ENCODE peak calls at places on chromosomes 11 and 22, in eight cellular contexts. A is HEK293T; Z is RWPE1; N is EL; D is dorsolateral prefrontal cortex; J is activated T-helper 2 cell treated with anti-CD3 and anti-CD28 coated beads, Interferon-gamma antibody, Interleukin-2, Interleukin-4, amounts not matched to agents 10 μg/mL and 5 μg/mL and 100 μg/mL, durations not matched to agents 14 hours and 24 hours and 36 hours; Y is GM04504; T is prostate gland. F is an unnamed sample.

GRCh38 chr22:47384977-47385376 is 622.5 kb downstream of the TBC1D22A start:
- DNase-seq in A (no peak), J (no peak), Z (no peak), Y (no peak), N (no peak), T (no peak), D (peak; percentile 13), F (no peak)

GRCh38 chr11:110242188-110242587 is 54.2 kb downstream of the RDX start:
- DNase-seq in A (no peak), N (no peak), D (no peak), Z (no peak), T (no peak), Y (no peak), J (no peak), F (no peak)

GRCh38 chr11:123696183-123696582 is 41.8 kb upstream of the SCN3B start:
- DNase-seq in Y (no peak), J (no peak), Z (no peak), N (no peak), D (no peak), T (no peak), A (no peak), F (no peak)

GRCh38 chr11:64619811-64620285 is 28.8 kb downstream of the SLC22A12 start:
- DNase-seq in N (peak; percentile 63), J (no peak), T (no peak), D (no peak), Z (no peak), A (peak; percentile 33), Y (no peak), F (no peak)

GRCh38 chr11:94897330-94897768 is 76.0 kb downstream of the CWC15 start:
- DNase-seq in Z (peak; percentile 48), D (no peak), J (no peak), N (peak; percentile 46), Y (no peak), A (peak; percentile 53), T (peak; percentile 23), F (peak; percentile 11)

GRCh38 chr22:29531419-29531818 is 22.1 kb downstream of the THOC5 start:
- DNase-seq in Y (no peak), Z (no peak), D (no peak), T (no peak), A (no peak), N (no peak), J (no peak), F (no peak)

GRCh38 chr11:117663826-117664225 is 133.2 kb downstream of the DSCAML1 start:
- DNase-seq in Z (no peak), Y (no peak), N (no peak), D (no peak), T (no peak), J (no peak), A (no peak), F (peak; percentile 74)

GRCh38 chr22:41237707-41238569 is 2.8 kb downstream of the CHADL start:
- DNase-seq in D (no peak), Z (peak; percentile 42), A (no peak), J (peak; percentile 77), Y (no peak), N (peak; percentile 57), T (peak; percentile 75), F (peak; percentile 55)

GRCh38 chr11:134500621-134501020 is 88.6 kb upstream of the B3GAT1 start:
- DNase-seq in N (no peak), D (no peak), J (no peak), T (no peak), Y (no peak), Z (no peak), A (no peak), F (no peak)

GRCh38 chr11:124474079-124474478 is 28.6 kb upstream of the OR8B8 start:
- DNase-seq in J (no peak), T (no peak), Z (no peak), D (no peak), A (no peak), N (no peak), Y (no peak), F (no peak)

GRCh38 chr22:39209756-39210155 is 35.0 kb downstream of the PDGFB start:
- DNase-seq in Y (no peak), T (no peak), A (no peak), N (no peak), J (no peak), D (peak; percentile 36), Z (no peak), F (no peak)

GRCh38 chr11:7648264-7648663 is 25.0 kb downstream of the CYB5R2 start:
- DNase-seq in N (no peak), Y (no peak), J (no peak), D (no peak), T (no peak), A (no peak), Z (no peak), F (no peak)

GRCh38 chr22:17629646-17630045 is 1.1 kb upstream of the ATP6V1E1 start:
- DNase-seq in J (no peak), N (no peak), A (no peak), Y (no peak), D (no peak), Z (no peak), T (no peak), F (no peak)

GRCh38 chr11:44312876-44313275 is 2.9 kb upstream of the ALX4 start:
- DNase-seq in T (no peak), A (no peak), D (no peak), J (no peak), N (no peak), Z (no peak), Y (no peak), F (no peak)

GRCh38 chr11:119518746-119519382 is 95.9 kb upstream of the THY1 start:
- DNase-seq in D (no peak), Y (no peak), T (no peak), Z (peak; percentile 52), N (peak; percentile 21), A (peak; percentile 22), J (no peak), F (no peak)

GRCh38 chr22:42080287-42080686 is 787 bp downstream of the SMDT1 start:
- DNase-seq in D (no peak), A (peak; percentile 28), Z (no peak), J (no peak), T (peak; percentile 52), N (peak; percentile 59), Y (no peak), F (no peak)

GRCh38 chr22:41048791-41049717 is 43.3 kb upstream of the EP300 start:
- DNase-seq in A (peak; percentile 65), D (no peak), Z (no peak), J (no peak), Y (peak; percentile 62), N (peak; percentile 92), T (peak; percentile 36), F (no peak)

GRCh38 chr11:78711732-78712131 is 137.1 kb upstream of the NARS2 start:
- DNase-seq in J (no peak), N (no peak), A (no peak), T (no peak), Y (no peak), D (no peak), Z (no peak), F (no peak)

GRCh38 chr22:50225200-50225969 is 19.4 kb downstream of the TUBGCP6 start:
- DNase-seq in T (no peak), J (no peak), Z (no peak), D (no peak), Y (no peak), N (no peak), A (no peak), F (no peak)

GRCh38 chr22:39622881-39623367 is 52.4 kb downstream of the CACNA1I start:
- DNase-seq in D (no peak), N (peak; percentile 28), T (no peak), A (peak; percentile 85), Y (no peak), J (peak; percentile 39), Z (no peak), F (no peak)

GRCh38 chr22:35212020-35212419 is 45.3 kb upstream of the HMGXB4 start:
- DNase-seq in Z (no peak), J (no peak), Y (no peak), A (no peak), T (peak; percentile 33), D (no peak), N (peak; percentile 40), F (no peak)

GRCh38 chr11:35116762-35117588 is 22.0 kb upstream of the CD44 start:
- DNase-seq in Z (no peak), J (no peak), D (no peak), Y (no peak), N (no peak), A (no peak), T (no peak), F (no peak)

GRCh38 chr22:26553056-26553752 is 36.7 kb downstream of the TPST2 start:
- DNase-seq in Y (peak; percentile 68), Z (peak; percentile 56), D (no peak), A (no peak), J (no peak), T (no peak), N (peak; percentile 89), F (no peak)

GRCh38 chr11:41665633-41666032 is 206.2 kb upstream of the LRRC4C start:
- DNase-seq in A (no peak), J (no peak), T (no peak), N (no peak), Z (no peak), Y (no peak), D (no peak), F (no peak)

GRCh38 chr11:43681543-43681942 is 1.0 kb downstream of the HSD17B12 start:
- DNase-seq in A (peak; percentile 13), T (no peak), J (no peak), Y (no peak), D (no peak), N (peak; percentile 16), Z (peak; percentile 19), F (no peak)

GRCh38 chr11:113505046-113505445 is 29.8 kb upstream of the DRD2 start:
- DNase-seq in N (no peak), J (no peak), Z (no peak), Y (no peak), T (no peak), A (no peak), D (no peak), F (no peak)